ENCODE peak calls at places on chromosomes 7 and 10, in five cellular contexts. O, U, X, P and Z are unnamed samples.

GRCh38 chr7:68014031-68014774 is 1017.6 kb downstream of the TYW1 start:
- DNase-seq in P (no peak), O (no peak), X (no peak), U (no peak), Z (no peak)

GRCh38 chr7:90474284-90475210 is 5.1 kb downstream of the PTTG1IP2 start:
- DNase-seq in O (no peak), P (no peak), U (no peak), X (no peak), Z (no peak)

GRCh38 chr7:134546903-134547737 is 1.8 kb upstream of the AKR1B15 start:
- DNase-seq in U (peak), O (peak), P (peak), X (peak), Z (peak)

GRCh38 chr7:155975490-155975889 is 163.2 kb upstream of the SHH start:
- DNase-seq in U (no peak), X (no peak), P (no peak), O (no peak), Z (no peak)

GRCh38 chr10:132563485-132564248 is 26.1 kb downstream of the INPP5A start:
- DNase-seq in P (peak), X (no peak), O (no peak), U (no peak), Z (no peak)

GRCh38 chr7:117448655-117449054 is 21.4 kb upstream of the ASZ1 start:
- DNase-seq in O (no peak), P (no peak), X (no peak), U (no peak), Z (no peak)

GRCh38 chr7:1641661-1642260 is 28.3 kb upstream of the ELFN1 start:
- DNase-seq in X (no peak), O (no peak), U (no peak), P (no peak), Z (no peak)

GRCh38 chr10:70952921-70953320 is 64.6 kb upstream of the PCBD1 start:
- DNase-seq in X (no peak), P (no peak), U (no peak), O (no peak), Z (no peak)

GRCh38 chr10:131431541-131431940 is 120.0 kb upstream of the TCERG1L start:
- DNase-seq in X (no peak), O (no peak), U (no peak), P (no peak), Z (peak)

GRCh38 chr7:1938788-1939433 is 268.8 kb downstream of the ELFN1 start:
- DNase-seq in O (no peak), U (no peak), X (no peak), P (no peak), Z (no peak)

GRCh38 chr7:137160236-137160635 is 183.3 kb downstream of the PTN start:
- DNase-seq in U (no peak), X (no peak), P (no peak), O (no peak), Z (no peak)

GRCh38 chr10:70324341-70324861 is 40.6 kb upstream of the NPFFR1 start:
- DNase-seq in X (no peak), O (no peak), U (peak), P (no peak), Z (no peak)

GRCh38 chr7:152149363-152149762 is 123.9 kb downstream of the GALNT11 start:
- DNase-seq in O (no peak), U (no peak), X (no peak), P (no peak), Z (no peak)

GRCh38 chr10:58754419-58755180 is 241.9 kb downstream of the BICC1 start:
- DNase-seq in X (no peak), O (no peak), U (no peak), P (no peak), Z (no peak)

GRCh38 chr10:103265712-103266329 is 11.1 kb upstream of the INA start:
- DNase-seq in U (peak), P (no peak), O (peak), X (peak), Z (no peak)

GRCh38 chr7:70776627-70777101 is 355.3 kb upstream of the GALNT17 start:
- DNase-seq in X (no peak), U (no peak), O (no peak), P (peak), Z (no peak)

GRCh38 chr7:152868122-152869040 is 108.8 kb downstream of the ACTR3B start:
- DNase-seq in U (no peak), P (no peak), O (no peak), X (peak), Z (no peak)

GRCh38 chr10:131810805-131811137 is 90.0 kb upstream of the PPP2R2D start:
- DNase-seq in O (no peak), X (peak), U (no peak), P (no peak), Z (no peak)

GRCh38 chr7:157710396-157710795 is 373.6 kb downstream of the DNAJB6 start:
- DNase-seq in P (no peak), O (no peak), X (no peak), U (no peak), Z (no peak)

GRCh38 chr10:30591249-30591670 is 38.3 kb downstream of the LYZL2 start:
- DNase-seq in X (no peak), U (peak), P (no peak), O (peak), Z (peak)

GRCh38 chr10:98511861-98512260 is 65.1 kb upstream of the HPS1 start:
- DNase-seq in X (no peak), P (no peak), U (no peak), O (no peak), Z (no peak)

GRCh38 chr10:102546606-102547310 is 43.0 kb downstream of the SUFU start:
- DNase-seq in X (no peak), P (no peak), U (no peak), O (no peak), Z (peak)

GRCh38 chr10:100339236-100339635 is 7.8 kb upstream of the SCD start:
- DNase-seq in P (peak), U (no peak), X (no peak), O (no peak), Z (no peak)

GRCh38 chr7:73435471-73436009 is 2.0 kb downstream of the FZD9 start:
- DNase-seq in P (no peak), X (no peak), O (no peak), U (no peak), Z (no peak)

GRCh38 chr10:47340613-47341170 is 7.5 kb upstream of the RBP3 start:
- DNase-seq in P (peak), X (peak), U (peak), O (peak), Z (peak)

GRCh38 chr7:90180649-90181048 is 26.4 kb downstream of the STEAP1 start:
- DNase-seq in O (no peak), U (peak), P (no peak), X (no peak), Z (no peak)

GRCh38 chr10:72426982-72427381 is 72.3 kb upstream of the DNAJB12 start:
- DNase-seq in U (no peak), X (no peak), O (no peak), P (no peak), Z (no peak)

GRCh38 chr7:45181991-45182855 is 24.6 kb downstream of the RAMP3 start:
- DNase-seq in U (no peak), P (no peak), O (no peak), X (no peak), Z (no peak)

GRCh38 chr7:26853788-26854393 is 10.5 kb downstream of the SKAP2 start:
- DNase-seq in X (no peak), U (peak), O (no peak), P (no peak), Z (peak)

GRCh38 chr10:101906586-101907183 is 63.1 kb upstream of the KCNIP2 start:
- DNase-seq in P (no peak), X (no peak), U (no peak), O (no peak), Z (no peak)

GRCh38 chr10:22027666-22028238 is 24.2 kb upstream of the DNAJC1 start:
- DNase-seq in P (no peak), X (no peak), O (no peak), U (no peak), Z (no peak)

GRCh38 chr10:6918305-6918704 is 338.2 kb upstream of the PRKCQ start:
- DNase-seq in O (peak), X (peak), U (no peak), P (no peak), Z (peak)

GRCh38 chr10:99233680-99234018 is 2.0 kb downstream of the HPSE2 start:
- DNase-seq in X (no peak), U (no peak), O (no peak), P (no peak), Z (no peak)

GRCh38 chr10:67487199-67487598 is 208.8 kb downstream of the CTNNA3 start:
- DNase-seq in X (no peak), U (no peak), P (no peak), O (no peak), Z (no peak)

GRCh38 chr10:112227331-112227961 is 43.9 kb upstream of the GPAM start:
- DNase-seq in O (no peak), P (no peak), U (peak), X (no peak), Z (no peak)

GRCh38 chr10:4346257-4346656 is 479.8 kb upstream of the AKR1E2 start:
- DNase-seq in X (no peak), P (no peak), U (no peak), O (no peak), Z (no peak)

GRCh38 chr7:130883928-130884327 is 149.9 kb upstream of the KLF14 start:
- DNase-seq in U (no peak), O (no peak), P (no peak), X (peak), Z (no peak)

GRCh38 chr7:117193564-117193963 is 129.3 kb downstream of the WNT2 start:
- DNase-seq in O (no peak), X (no peak), U (no peak), P (no peak), Z (no peak)

GRCh38 chr10:11404931-11405330 is 206.5 kb downstream of the USP6NL start:
- DNase-seq in O (no peak), X (no peak), P (no peak), U (no peak), Z (no peak)
- TF ChIP-seq RAD21 in O (no peak), X (no peak), P (no peak), U (no peak), Z (no peak)

DNA sequence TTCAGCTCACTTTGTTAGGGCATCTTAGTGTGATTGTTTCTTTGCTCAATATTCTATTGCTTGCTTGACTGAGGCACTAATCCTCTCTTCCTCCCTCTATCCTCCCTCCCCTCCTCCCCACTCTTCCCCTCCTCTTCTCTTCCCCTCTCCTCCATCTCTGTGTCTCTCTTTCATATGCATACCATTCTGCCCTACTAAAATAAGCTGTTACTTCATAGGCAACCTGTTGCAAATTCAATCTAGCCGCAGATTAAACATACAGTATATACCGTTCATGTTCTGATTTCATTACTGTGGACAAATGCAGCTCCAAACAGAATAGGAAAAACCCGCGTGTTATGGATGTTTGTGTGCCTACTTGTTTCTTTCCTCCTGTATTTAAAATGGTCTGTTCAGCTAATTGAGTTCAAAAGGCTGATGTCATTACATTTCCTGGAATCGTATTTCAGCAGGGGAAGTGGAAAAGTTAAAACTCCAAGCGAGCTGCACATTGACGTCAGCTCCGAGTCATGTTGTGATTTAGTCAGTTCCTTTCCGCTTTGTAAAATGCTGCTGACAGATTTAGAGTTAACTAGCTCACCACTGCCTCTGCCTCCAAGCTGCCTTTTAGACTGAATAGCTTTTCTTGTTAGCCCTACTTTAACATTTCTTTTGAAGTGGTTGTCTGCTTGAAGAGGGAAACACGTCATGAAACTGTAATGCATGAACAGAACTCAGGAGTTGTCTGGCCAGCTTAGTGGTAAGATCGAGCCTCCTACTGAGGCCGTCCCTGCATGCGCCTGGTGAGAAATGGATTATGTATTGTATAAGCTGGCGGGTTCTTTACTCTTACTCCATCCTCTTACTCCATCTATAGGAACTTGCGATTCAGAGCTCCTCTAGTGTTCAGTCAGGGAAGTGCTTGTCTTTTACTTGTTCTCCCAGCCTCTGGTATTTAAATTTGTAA is 69.0 kb downstream of the CREM start:
- DNase-seq in U (peak), X (no peak), O (peak), P (peak), Z (peak)
- TF ChIP-seq GABPA in U (no peak), X (no peak), O (peak), P (peak), Z (peak)

DNA sequence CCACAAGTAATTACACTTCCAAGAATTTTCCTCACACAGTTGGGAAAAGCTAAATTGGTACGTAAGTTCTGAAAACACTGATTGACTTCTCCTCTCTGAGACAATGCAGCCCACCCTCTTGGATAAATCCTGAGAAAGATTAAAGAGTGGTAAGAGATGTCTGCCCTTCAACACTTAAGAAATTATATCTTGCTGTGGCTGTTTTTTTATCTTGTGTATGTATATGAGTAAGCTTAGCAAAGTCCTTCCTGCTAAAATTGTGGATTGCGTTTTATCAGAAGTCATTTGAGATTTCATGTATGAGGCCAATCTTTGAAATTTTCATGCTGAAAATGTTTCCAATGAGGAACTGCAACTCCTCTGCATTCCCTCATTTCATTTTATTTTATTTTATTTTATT is 106.2 kb upstream of the INHBA start:
- DNase-seq in X (no peak), P (no peak), U (no peak), O (no peak), Z (no peak)
- TF ChIP-seq RAD21 in X (no peak), P (no peak), U (no peak), O (no peak), Z (no peak)

DNA sequence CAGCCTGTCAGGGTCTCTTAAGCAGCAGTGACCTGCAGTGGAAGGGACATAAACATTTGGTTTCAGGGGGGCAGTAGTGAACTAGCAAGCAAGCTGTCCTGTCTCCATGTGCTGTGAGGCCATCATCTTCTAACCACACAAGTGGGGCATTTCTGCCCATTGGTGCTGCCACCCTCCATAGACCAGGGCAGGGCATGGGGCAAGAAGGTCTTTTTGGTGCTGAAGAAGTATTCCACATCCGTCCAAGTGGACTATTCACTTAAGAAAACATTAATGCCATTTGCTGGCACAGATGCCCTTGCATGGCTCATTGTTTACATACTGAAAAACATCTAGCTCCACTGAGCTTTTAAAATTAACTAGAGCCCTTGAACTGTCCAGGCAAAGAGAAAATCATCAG is 35.8 kb downstream of the ALOX5 start:
- DNase-seq in X (no peak), U (no peak), P (no peak), O (no peak), Z (no peak)
- TF ChIP-seq GABPA in X (no peak), U (no peak), P (no peak), O (no peak), Z (no peak)

GRCh38 chr7:143405671-143406352 is 2.8 kb downstream of the EPHA1 start:
- DNase-seq in X (peak), O (no peak), U (no peak), P (no peak), Z (no peak)

GRCh38 chr7:143407296-143408246 is 1.1 kb downstream of the EPHA1 start:
- DNase-seq in U (no peak), X (no peak), O (no peak), P (no peak), Z (no peak)

GRCh38 chr7:143408247-143408685 is 390 bp downstream of the EPHA1 start:
- DNase-seq in U (no peak), X (no peak), O (no peak), P (no peak), Z (no peak)

GRCh38 chr7:143410523-143411004 is 1.9 kb upstream of the EPHA1 start:
- DNase-seq in X (no peak), U (no peak), O (no peak), P (no peak), Z (no peak)

GRCh38 chr7:143408686-143409551 is at the start of gene EPHA1:
- DNase-seq in U (no peak), O (peak), X (peak), P (no peak), Z (no peak)
- TF ChIP-seq RAD21 in U (no peak), O (no peak), X (peak), P (no peak), Z (no peak)

GRCh38 chr10:11993834-11994468 is 48.7 kb downstream of the UPF2 start:
- DNase-seq in U (no peak), X (no peak), O (no peak), P (peak), Z (no peak)
- TF ChIP-seq GABPA in U (no peak), X (no peak), O (no peak), P (no peak), Z (no peak)

GRCh38 chr7:107779647-107780099 is 23.4 kb downstream of the SLC26A3 start:
- DNase-seq in X (no peak), P (no peak), U (peak), O (no peak), Z (no peak)
- TF ChIP-seq RAD21 in X (no peak), P (no peak), U (peak), O (no peak), Z (no peak)

GRCh38 chr7:35716038-35716803 is 21.3 kb upstream of the HERPUD2 start:
- DNase-seq in X (no peak), U (no peak), P (no peak), O (no peak), Z (peak)
- TF ChIP-seq GABPA in X (no peak), U (no peak), P (no peak), O (no peak), Z (no peak)

GRCh38 chr10:59967079-59967478 is 60.7 kb upstream of the CCDC6 start:
- DNase-seq in O (no peak), X (no peak), U (no peak), P (no peak), Z (no peak)
- TF ChIP-seq RAD21 in O (no peak), X (no peak), U (no peak), P (no peak), Z (no peak)